ENCODE peak calls at places on chromosome 18, in ten cellular contexts. I, F, N, Z, T, C, J, U, V and H are unnamed samples.

GRCh38 chr18:3457261-3457724 is 7.3 kb downstream of the TGIF1 start:
- DNase-seq in I (no peak), F (no peak), N (no peak), Z (no peak), T (no peak), C (no peak), J (no peak), U (no peak), V (no peak), H (no peak)

GRCh38 chr18:77114564-77115391 is 17.8 kb downstream of the MBP start:
- DNase-seq in I (peak; percentile 92), F (no peak), N (peak; percentile 34), Z (no peak), T (no peak), C (no peak), J (no peak), U (peak; percentile 83), V (peak; percentile 56), H (peak; percentile 95)

GRCh38 chr18:22300665-22301636 is 116.8 kb downstream of the CTAGE1 start:
- DNase-seq in I (no peak), F (no peak), N (no peak), Z (no peak), T (no peak), C (no peak), J (no peak), U (no peak), V (no peak), H (no peak)

GRCh38 chr18:22275706-22276333 is 106.4 kb downstream of the GATA6 start:
- DNase-seq in I (no peak), F (no peak), N (no peak), Z (no peak), T (no peak), C (no peak), J (no peak), U (no peak), V (no peak), H (peak; percentile 79)

GRCh38 chr18:9000736-9001135 is 101.8 kb upstream of the NDUFV2 start:
- DNase-seq in I (peak; percentile 38), F (no peak), N (no peak), Z (no peak), T (no peak), C (no peak), J (no peak), U (no peak), V (no peak), H (no peak)

GRCh38 chr18:5294113-5294617 is 1.4 kb downstream of the ZBTB14 start:
- DNase-seq in I (peak; percentile 17), F (no peak), N (no peak), Z (no peak), T (peak; percentile 49), C (no peak), J (no peak), U (no peak), V (peak; percentile 20), H (no peak)

GRCh38 chr18:63606526-63606925 is 19.4 kb downstream of the SERPINB13 start:
- DNase-seq in I (peak; percentile 9), F (no peak), N (no peak), Z (no peak), T (no peak), C (no peak), J (no peak), U (peak; percentile 22), V (no peak), H (no peak)

GRCh38 chr18:79540161-79540913 is 139.3 kb upstream of the CTDP1 start:
- DNase-seq in I (no peak), F (no peak), N (no peak), Z (no peak), T (no peak), C (peak; percentile 69), J (no peak), U (no peak), V (no peak), H (peak; percentile 56)

GRCh38 chr18:37297106-37297505 is 268.5 kb downstream of the CELF4 start:
- DNase-seq in I (no peak), F (no peak), N (no peak), Z (no peak), T (no peak), C (no peak), J (no peak), U (no peak), V (no peak), H (no peak)

GRCh38 chr18:12067671-12068070 is 26.0 kb upstream of the ANKRD62 start:
- DNase-seq in I (no peak), F (no peak), N (no peak), Z (no peak), T (no peak), C (no peak), J (no peak), U (no peak), V (no peak), H (no peak)

GRCh38 chr18:37019157-37019571 is 190.2 kb downstream of the KIAA1328 start:
- DNase-seq in I (peak; percentile 11), F (peak; percentile 76), N (no peak), Z (no peak), T (no peak), C (no peak), J (no peak), U (no peak), V (no peak), H (no peak)

GRCh38 chr18:26487437-26487836 is 60.9 kb downstream of the KCTD1 start:
- DNase-seq in I (no peak), F (no peak), N (no peak), Z (peak; percentile 23), T (no peak), C (no peak), J (no peak), U (no peak), V (no peak), H (no peak)

GRCh38 chr18:8943900-8944870 is 158.3 kb upstream of the NDUFV2 start:
- DNase-seq in I (peak; percentile 86), F (no peak), N (no peak), Z (no peak), T (no peak), C (no peak), J (no peak), U (peak; percentile 64), V (no peak), H (no peak)

GRCh38 chr18:2889761-2890192 is 43.0 kb downstream of the EMILIN2 start:
- DNase-seq in I (no peak), F (peak; percentile 65), N (no peak), Z (no peak), T (no peak), C (no peak), J (no peak), U (no peak), V (no peak), H (no peak)